ENCODE peak calls at places on chromosomes 1 and 21, in seven cellular contexts. N is heart left ventricle, X is GM20000, E is cardiac fibroblast, B is PC-9, T is A549, Z is spleen. V is an unnamed sample.

GRCh38 chr1:31588751-31589515 is 12.6 kb downstream of the TINAGL1 start:
- DNase-seq in N (peak), X (peak), E (no peak), B (peak), T (no peak), Z (no peak), V (no peak)

GRCh38 chr1:116477428-116477827 is 93.4 kb downstream of the CD58 start:
- DNase-seq in N (peak), X (no peak), E (peak), B (no peak), T (no peak), Z (no peak), V (no peak)

GRCh38 chr1:65467536-65467935 is 47.1 kb downstream of the LEPR start:
- DNase-seq in N (no peak), X (no peak), E (peak), B (peak), T (peak), Z (no peak), V (no peak)

GRCh38 chr1:223225061-223225460 is 82.0 kb upstream of the TLR5 start:
- DNase-seq in N (no peak), X (no peak), E (no peak), B (no peak), T (no peak), Z (no peak), V (no peak)

GRCh38 chr1:214933375-214933774 is 149.2 kb upstream of the KCNK2 start:
- DNase-seq in N (no peak), X (no peak), E (no peak), B (no peak), T (no peak), Z (no peak), V (no peak)

GRCh38 chr1:70426154-70427131 is 15.4 kb downstream of the CTH start:
- DNase-seq in N (no peak), X (no peak), E (no peak), B (peak), T (no peak), Z (no peak), V (no peak)

GRCh38 chr1:209291715-209292114 is 291.8 kb upstream of the CAMK1G start:
- DNase-seq in N (no peak), X (no peak), E (no peak), B (no peak), T (no peak), Z (no peak), V (no peak)

GRCh38 chr1:161905269-161905884 is 118.3 kb downstream of the OLFML2B start:
- DNase-seq in N (no peak), X (peak), E (peak), B (no peak), T (peak), Z (no peak), V (no peak)

GRCh38 chr21:26964379-26964778 is 2.5 kb downstream of the ADAMTS5 start:
- DNase-seq in N (peak), X (no peak), E (peak), B (no peak), T (no peak), Z (no peak), V (no peak)

GRCh38 chr21:31162827-31163226 is 124.6 kb upstream of the KRTAP19-8 start:
- DNase-seq in N (no peak), X (no peak), E (no peak), B (no peak), T (no peak), Z (no peak), V (no peak)

GRCh38 chr1:117607471-117607870 is 1.6 kb downstream of the TENT5C start:
- DNase-seq in N (no peak), X (no peak), E (peak), B (no peak), T (no peak), Z (no peak), V (peak)

GRCh38 chr1:160116277-160117147 is 953 bp downstream of the ATP1A2 start:
- DNase-seq in N (peak), X (no peak), E (peak), B (no peak), T (peak), Z (no peak), V (no peak)

GRCh38 chr1:114564141-114564540 is 17.3 kb downstream of the BCAS2 start:
- DNase-seq in N (no peak), X (no peak), E (no peak), B (no peak), T (no peak), Z (no peak), V (no peak)

GRCh38 chr1:114561333-114561732 is 20.1 kb downstream of the BCAS2 start:
- DNase-seq in N (no peak), X (peak), E (no peak), B (no peak), T (no peak), Z (no peak), V (no peak)

GRCh38 chr1:114554577-114554976 is 26.8 kb downstream of the BCAS2 start:
- DNase-seq in N (no peak), X (no peak), E (no peak), B (peak), T (no peak), Z (no peak), V (no peak)

GRCh38 chr1:114559356-114559755 is 22.1 kb downstream of the BCAS2 start:
- DNase-seq in N (no peak), X (peak), E (no peak), B (no peak), T (no peak), Z (no peak), V (no peak)

GRCh38 chr1:114558548-114558947 is 22.9 kb downstream of the BCAS2 start:
- DNase-seq in N (no peak), X (peak), E (peak), B (no peak), T (peak), Z (no peak), V (no peak)
- TF ChIP-seq CTCF in N (peak), X (peak), E (peak), B (peak), T (peak), Z (no peak), V (no peak)

GRCh38 chr1:39507230-39507928 is 15.9 kb downstream of the BMP8A start:
- DNase-seq in N (no peak), X (no peak), E (peak), B (no peak), T (no peak), Z (peak), V (no peak)
- TF ChIP-seq CTCF in N (no peak), X (peak), E (peak), B (no peak), T (no peak), Z (no peak), V (no peak)

GRCh38 chr1:205064741-205065316 is 19.4 kb downstream of the TMEM81 start:
- DNase-seq in N (no peak), X (no peak), E (no peak), B (no peak), T (no peak), Z (peak), V (no peak)

GRCh38 chr1:205065666-205066065 is 18.6 kb downstream of the TMEM81 start:
- DNase-seq in N (no peak), X (no peak), E (no peak), B (no peak), T (no peak), Z (peak), V (no peak)

GRCh38 chr1:205067031-205067430 is 17.2 kb downstream of the TMEM81 start:
- DNase-seq in N (no peak), X (no peak), E (no peak), B (no peak), T (no peak), Z (no peak), V (no peak)

GRCh38 chr1:205068001-205068400 is 16.3 kb downstream of the TMEM81 start:
- DNase-seq in N (no peak), X (no peak), E (no peak), B (no peak), T (no peak), Z (no peak), V (no peak)

GRCh38 chr1:205066221-205066818 is 17.9 kb downstream of the TMEM81 start:
- DNase-seq in N (no peak), X (no peak), E (no peak), B (no peak), T (no peak), Z (peak), V (no peak)
- TF ChIP-seq CTCF in N (no peak), X (no peak), E (no peak), B (no peak), T (no peak), Z (no peak), V (no peak)

DNA sequence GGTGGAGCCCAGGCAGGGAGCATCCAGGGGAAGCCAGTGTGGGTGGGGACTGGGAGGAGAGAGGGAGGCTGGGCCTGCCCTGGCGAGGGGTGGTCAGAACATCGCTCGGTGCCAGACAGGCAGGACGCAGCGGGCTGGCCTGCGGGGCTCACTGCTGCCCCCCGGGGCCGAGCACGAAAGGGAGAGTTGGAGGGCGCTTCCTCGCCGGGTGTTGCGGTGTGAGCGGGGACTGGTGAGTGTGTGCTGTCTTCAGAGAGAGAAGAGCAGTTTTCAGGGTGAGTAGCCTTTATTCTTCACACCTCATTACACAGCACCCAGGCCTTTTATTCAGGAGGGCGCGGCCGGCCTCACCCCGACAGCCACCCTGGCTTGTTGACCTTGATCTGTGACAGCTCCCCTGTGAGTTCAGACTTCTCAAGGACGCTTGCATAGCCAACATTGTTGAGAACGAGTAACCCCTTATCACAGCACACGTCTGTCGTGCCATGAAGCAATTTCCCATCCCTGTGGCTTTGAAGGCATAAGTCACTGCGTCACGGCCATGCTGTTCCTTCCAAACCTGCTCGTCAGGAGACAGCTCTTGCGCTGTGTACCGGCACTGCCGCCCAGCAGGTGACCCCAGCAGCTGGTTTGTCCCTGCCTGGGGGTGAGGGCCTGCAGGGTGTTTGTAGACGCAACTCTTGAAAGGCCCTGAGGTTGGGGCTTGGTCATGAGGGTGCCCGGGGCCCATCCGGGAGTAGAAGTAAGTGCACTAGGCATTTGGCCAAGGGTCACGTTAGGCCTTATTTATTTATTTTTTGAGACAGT is 54.6 kb downstream of the PRKCZ start:
- DNase-seq in N (no peak), X (no peak), E (no peak), B (no peak), T (no peak), Z (no peak), V (no peak)
- TF ChIP-seq CTCF in N (no peak), X (no peak), E (no peak), B (no peak), T (no peak), Z (no peak), V (no peak)

GRCh38 chr1:22889213-22889827 is 83.3 kb downstream of the LACTBL1 start:
- DNase-seq in N (no peak), X (peak), E (peak), B (no peak), T (peak), Z (no peak), V (no peak)
- TF ChIP-seq CTCF in N (peak), X (peak), E (peak), B (peak), T (peak), Z (peak), V (peak)

DNA sequence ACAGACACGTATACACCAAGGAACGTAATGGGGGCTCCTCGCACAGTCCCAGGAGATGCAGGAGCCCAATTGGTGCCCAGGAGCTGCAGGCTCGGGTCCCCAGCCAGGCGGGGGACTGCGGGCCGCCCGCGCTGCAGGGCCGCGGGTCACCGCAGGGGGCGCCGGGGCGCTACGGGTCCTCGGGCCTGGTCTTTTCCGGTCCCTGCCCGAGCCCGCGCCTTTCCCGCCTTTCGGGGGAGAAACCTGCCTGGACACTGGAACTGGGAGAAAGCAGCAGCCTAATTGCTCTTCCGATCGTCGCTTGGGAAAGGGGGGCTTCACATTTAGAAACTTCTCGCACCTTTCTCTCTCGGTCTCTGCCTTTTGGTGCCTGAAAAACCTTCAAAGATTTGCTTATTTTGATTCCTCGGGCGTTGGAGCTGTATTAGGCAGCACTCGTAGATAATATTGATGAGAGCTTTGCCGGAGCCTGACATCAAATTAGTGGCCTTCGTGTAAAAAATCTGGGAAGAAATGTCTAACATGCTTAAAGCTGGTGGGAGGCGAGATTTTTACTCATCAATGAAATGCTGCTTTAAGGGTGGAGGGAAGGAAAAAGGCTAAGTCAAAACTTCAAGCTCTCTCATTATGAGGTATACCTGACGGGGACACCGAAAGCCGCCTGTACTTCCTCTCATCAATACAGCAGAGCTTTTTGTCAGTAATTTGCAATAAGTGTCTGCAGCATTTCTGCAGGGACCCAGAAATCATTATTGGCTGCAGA is 12.6 kb upstream of the BARHL2 start:
- DNase-seq in N (no peak), X (peak), E (no peak), B (no peak), T (no peak), Z (no peak), V (no peak)
- TF ChIP-seq CTCF in N (no peak), X (peak), E (no peak), B (no peak), T (no peak), Z (no peak), V (peak)

DNA sequence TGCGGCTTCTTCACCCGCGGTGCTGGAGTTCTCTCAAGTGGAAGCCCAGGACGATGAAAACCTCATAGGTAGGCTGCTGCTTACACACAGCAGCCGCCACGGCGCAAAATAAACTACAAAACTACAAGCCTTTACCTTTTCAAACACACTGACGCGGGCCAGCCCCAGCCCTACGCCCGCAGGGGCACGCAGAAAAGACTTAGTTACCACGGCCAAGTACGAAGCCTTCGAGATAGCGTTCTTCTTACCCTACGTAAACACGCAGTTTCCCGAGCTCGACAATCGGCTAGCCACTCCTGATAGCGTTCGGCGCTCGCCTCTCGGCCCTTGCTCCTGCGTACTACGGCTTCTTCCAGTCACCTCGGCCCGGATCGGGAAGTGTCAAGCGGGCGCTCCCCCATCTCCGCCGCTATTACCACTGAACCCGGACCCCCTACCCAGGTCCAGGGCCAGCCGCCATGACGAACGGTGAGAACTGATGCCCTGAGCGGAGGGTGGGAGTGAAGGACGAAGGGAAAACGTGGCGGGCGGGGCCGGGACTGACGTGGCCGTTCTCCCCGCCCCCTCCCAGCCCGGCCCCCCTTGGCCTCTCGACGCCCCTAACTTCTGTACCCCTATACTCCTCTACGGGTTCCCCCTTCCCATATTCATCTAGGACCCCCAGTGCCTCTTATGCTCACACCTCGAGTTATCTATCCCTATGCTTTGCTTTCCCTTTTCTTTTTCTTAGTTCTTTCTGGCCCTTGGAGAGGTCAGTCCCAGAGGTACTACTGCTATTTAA is at the start of gene TMEM167B:
- DNase-seq in N (peak), X (peak), E (peak), B (peak), T (peak), Z (peak), V (peak)
- TF ChIP-seq CTCF in N (no peak), X (no peak), E (no peak), B (no peak), T (no peak), Z (no peak), V (no peak)

V was measured in mesothelial cell of epicardium.